ENCODE peak calls at places on chromosome 16, in four cellular contexts. G, T, D and J are unnamed samples.

GRCh38 chr16:75229172-75230031 is 10.6 kb downstream of the CTRB1 start:
- DNase-seq in G (no peak), D (no peak), T (no peak), J (no peak)

GRCh38 chr16:57401943-57402640 is 2.5 kb upstream of the CCL17 start:
- DNase-seq in D (no peak), T (no peak), G (no peak), J (no peak)

GRCh38 chr16:20853981-20854620 is 46.1 kb downstream of the DCUN1D3 start:
- DNase-seq in T (no peak), D (no peak), G (no peak), J (no peak)

GRCh38 chr16:21150375-21151001 is at the start of gene DNAH3:
- DNase-seq in D (no peak), T (no peak), G (no peak), J (no peak)

GRCh38 chr16:83574388-83574787 is 233.4 kb upstream of the HSBP1 start:
- DNase-seq in T (peak; percentile 79), D (peak; percentile 87), G (peak; percentile 96), J (peak; percentile 63)

GRCh38 chr16:77946834-77947233 is 75.5 kb upstream of the CLEC3A start:
- DNase-seq in D (peak; percentile 98), T (no peak), G (peak; percentile 14), J (no peak)

GRCh38 chr16:56227936-56228335 is 36.6 kb downstream of the GNAO1 start:
- DNase-seq in T (no peak), G (no peak), D (no peak), J (no peak)

GRCh38 chr16:2329532-2329931 is 11.0 kb downstream of the ABCA3 start:
- DNase-seq in D (no peak), G (no peak), T (no peak), J (no peak)

GRCh38 chr16:71724320-71724751 is at the start of gene PHLPP2:
- DNase-seq in T (no peak), D (no peak), G (peak; percentile 10), J (no peak)

GRCh38 chr16:66961065-66961744 is at the start of gene CES3:
- DNase-seq in D (peak; percentile 94), G (peak; percentile 58), T (peak; percentile 93), J (peak; percentile 87)

GRCh38 chr16:87086156-87086555 is 231.0 kb downstream of the C16orf95 start:
- DNase-seq in T (no peak), G (peak; percentile 67), D (no peak), J (no peak)

GRCh38 chr16:16120382-16121184 is 102.7 kb downstream of the ABCC6 start:
- DNase-seq in T (no peak), D (no peak), G (peak; percentile 22), J (no peak)

GRCh38 chr16:67339453-67339852 is 12.8 kb downstream of the LRRC36 start:
- DNase-seq in D (no peak), T (no peak), G (peak; percentile 60), J (no peak)

GRCh38 chr16:324451-325334 is 27.8 kb downstream of the AXIN1 start:
- DNase-seq in T (no peak), D (no peak), G (no peak), J (no peak)

GRCh38 chr16:89638455-89638854 is 19.1 kb downstream of the CHMP1A start:
- DNase-seq in G (no peak), D (no peak), T (no peak), J (no peak)
- H3K56ac ChIP-seq in G (no peak overlapping the region), D (no peak overlapping the region), T (no peak overlapping the region), J (no peak overlapping the region)

DNA sequence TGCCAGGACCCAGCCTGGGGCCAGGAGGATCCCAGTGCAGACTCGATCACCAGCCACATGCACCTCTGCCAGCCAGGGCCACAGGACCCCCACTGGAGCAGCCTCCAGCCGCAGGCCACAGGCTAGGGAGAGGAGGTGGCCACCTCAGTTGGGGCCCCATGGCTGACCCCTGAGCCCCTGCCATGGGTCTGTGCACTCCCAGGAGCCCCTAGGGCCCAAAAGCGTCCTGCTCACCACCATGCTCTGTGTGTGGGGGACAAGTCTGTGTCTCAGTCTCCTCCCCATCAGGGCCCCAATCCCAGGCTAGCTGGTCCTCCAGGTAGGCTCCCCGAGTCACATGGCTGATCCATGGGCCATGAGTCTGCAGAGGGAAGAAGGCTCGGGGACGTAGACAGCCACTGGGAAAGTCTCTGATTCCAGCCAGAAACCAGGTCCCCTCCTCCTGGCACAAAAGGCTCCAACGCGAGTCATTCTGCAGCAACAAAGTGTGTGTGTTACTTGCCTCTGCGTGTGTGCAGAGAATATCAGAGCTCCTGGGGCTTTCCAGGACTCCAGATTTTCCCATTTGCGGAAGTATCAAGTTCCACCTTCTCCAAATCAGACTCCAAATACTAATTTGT is 6.1 kb upstream of the PRSS8 start:
- DNase-seq in T (peak; percentile 54), D (no peak), G (peak; percentile 84), J (no peak)
- H3K56ac ChIP-seq in T (no peak overlapping the region), D (peak overlapping the region; percentile 79), G (peak overlapping the region; percentile 35), J (peak overlapping the region; percentile 36)

DNA sequence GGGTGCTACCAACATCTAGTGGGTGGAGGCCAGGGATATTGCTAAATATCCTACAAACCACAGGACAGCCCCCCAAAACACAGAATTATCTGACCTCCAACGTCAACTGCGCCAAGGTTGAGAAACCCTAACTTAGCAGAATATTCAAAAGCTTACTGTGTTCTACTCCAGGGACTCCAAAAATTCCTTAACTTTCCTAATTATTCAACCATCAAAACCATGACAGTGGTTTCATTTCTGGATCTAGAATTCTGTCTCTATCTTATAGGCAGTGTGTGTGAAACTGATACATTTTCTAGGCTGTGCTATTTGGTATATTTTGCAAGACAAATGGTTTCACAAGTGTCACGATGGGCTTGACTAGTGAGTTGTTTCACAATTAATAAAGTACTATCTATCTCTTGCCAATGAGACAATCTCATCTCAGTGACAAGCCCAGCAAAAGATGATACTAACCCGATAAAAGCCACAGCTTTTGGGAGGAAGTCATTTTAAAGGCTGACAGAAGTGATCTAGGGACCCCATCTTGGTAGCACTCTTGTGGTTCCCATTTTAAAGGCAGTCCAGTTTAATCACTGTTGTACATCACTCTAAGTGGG is 14.6 kb downstream of the TXNDC11 start:
- DNase-seq in T (no peak), D (no peak), G (no peak), J (no peak)
- H3K56ac ChIP-seq in T (no peak overlapping the region), D (no peak overlapping the region), G (no peak overlapping the region), J (no peak overlapping the region)

DNA sequence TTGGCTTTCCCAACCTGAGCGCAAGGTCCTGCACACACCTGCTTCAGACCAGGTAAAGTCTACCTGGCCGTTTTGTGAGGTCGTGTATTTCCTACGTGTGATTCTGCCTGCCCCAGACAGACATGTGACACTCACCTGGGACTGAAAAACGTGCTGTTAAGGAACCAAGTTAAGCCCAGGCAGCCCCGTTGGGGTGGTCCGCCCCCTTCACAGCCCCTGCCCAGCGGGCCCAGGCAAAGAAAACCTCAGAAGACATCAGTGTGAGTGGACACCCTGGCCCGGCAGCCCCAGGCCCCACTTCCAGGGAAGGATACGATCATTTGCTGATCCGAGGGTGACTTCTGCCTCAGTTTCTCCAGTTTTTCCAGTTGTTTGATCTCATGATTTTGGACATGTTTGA is 4.7 kb downstream of the CIBAR2 start:
- DNase-seq in G (no peak), D (no peak), T (no peak), J (no peak)
- H3K56ac ChIP-seq in G (no peak overlapping the region), D (no peak overlapping the region), T (no peak overlapping the region), J (no peak overlapping the region)

DNA sequence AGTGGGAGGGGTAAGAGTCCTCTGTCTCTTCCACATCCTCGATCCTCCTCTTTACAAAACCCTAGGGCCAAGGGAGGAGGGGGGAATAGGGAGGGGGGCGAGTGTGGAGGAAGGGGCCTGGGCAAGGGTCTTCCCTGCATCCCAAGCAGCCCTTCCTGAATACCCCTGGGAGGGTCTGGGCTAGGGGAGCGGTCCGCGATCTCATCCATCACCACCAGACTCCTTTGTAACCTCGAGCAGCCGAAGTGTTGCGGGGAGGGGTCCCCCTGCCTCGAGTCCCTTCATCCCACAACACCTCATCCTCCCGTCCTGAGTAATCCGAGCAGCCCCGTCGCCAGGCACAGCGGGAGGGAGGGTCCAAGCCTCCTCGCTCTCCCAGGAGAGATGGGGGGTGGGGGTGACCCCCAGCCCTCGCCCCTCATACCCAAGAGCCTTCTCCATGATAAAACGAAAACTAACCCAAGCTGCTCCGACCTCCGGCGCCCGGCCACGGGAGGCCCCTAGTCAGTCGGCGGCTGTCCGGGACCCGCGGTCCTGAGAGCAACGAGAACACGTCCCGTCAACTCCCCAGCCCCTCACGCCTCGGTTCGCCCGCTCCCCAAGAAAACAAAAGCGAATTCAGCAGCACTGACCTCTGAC is 468 bp downstream of the SMPD3 start:
- DNase-seq in D (no peak), G (no peak), T (no peak), J (no peak)
- H3K56ac ChIP-seq in D (no peak overlapping the region), G (no peak overlapping the region), T (no peak overlapping the region), J (no peak overlapping the region)

DNA sequence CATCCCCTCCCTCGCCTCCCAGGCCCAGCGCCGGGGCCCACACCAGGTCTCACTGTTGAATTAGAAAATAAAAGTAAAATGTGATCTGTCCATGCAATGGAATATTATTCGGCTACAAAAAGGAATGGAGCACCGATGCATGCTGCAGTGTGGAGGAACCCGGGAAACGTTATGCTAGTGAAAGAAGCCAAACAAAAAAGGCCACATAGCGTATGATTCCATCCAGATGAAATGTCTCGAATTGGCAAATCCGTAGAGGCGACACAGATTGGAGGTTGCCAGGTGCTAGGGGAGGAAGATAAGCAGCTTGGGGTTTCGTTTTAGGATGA is 972 bp upstream of the ADCY9 start:
- DNase-seq in T (no peak), G (no peak), D (no peak), J (no peak)
- H3K56ac ChIP-seq in T (no peak overlapping the region), G (no peak overlapping the region), D (peak overlapping the region; percentile 57), J (no peak overlapping the region)

GRCh38 chr16:10266809-10267208 is 84.6 kb upstream of the GRIN2A start:
- DNase-seq in G (no peak), D (no peak), T (no peak), J (no peak)

GRCh38 chr16:10265770-10266615 is 83.8 kb upstream of the GRIN2A start:
- DNase-seq in G (no peak), T (no peak), D (no peak), J (no peak)

DNA sequence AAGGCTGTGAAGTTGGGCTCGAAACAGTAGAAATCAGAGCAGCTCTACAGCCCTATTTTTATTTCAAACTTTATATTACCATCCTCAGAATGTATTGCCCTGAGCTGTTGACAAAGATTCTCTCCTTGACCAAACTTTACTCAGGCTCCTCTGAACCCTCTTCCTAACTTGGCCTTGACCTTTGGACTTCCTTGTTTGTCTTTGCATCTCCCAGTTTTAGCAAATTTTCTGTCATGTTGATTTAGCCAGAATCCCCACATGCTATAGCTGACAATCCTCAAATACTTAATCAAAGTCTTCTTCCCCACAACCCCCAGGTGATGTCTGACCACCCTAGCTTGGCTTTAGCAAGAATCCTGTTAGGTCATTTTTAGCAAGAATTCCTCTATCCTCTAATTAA is 87.4 kb upstream of the GRIN2A start:
- DNase-seq in T (no peak), D (no peak), G (no peak), J (no peak)
- H3K56ac ChIP-seq in T (no peak overlapping the region), D (no peak overlapping the region), G (no peak overlapping the region), J (no peak overlapping the region)

DNA sequence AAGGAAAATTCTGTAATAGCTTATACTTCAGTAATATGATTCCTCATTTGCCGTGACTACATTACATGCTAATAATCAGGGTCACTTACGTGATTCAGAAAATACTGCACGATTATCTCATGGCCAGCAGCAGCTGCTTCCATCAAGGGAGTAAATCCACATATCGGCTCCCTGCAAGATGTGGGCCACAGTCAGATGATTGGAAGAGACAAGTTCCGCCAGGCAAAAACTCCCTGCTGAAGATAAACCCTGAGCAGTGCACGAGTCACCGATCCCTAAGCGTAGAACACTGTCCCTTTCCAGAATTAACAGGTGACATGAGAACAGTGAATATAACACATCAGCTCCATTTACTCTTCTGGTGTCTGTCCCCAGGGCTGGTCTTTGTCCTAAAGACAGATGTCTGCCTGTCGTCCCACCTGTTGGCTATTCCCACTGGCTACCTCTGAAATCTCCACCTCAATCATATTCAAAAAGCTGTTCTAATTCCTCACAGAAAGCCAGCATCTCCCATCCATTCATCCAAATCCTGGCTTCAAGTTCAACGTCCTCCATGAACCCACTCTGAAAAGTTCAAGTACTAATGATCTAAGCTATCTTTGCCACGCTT is 9.3 kb downstream of the ANKS3 start:
- DNase-seq in D (no peak), G (no peak), T (no peak), J (no peak)
- H3K56ac ChIP-seq in D (no peak overlapping the region), G (no peak overlapping the region), T (no peak overlapping the region), J (no peak overlapping the region)